ENCODE peak calls at places on chromosomes 11 and 22, in four cellular contexts. One of them, this sample, is unnamed.

GRCh38 chr11:105860105-105860504 is 161.9 kb downstream of the MSANTD4 start:
- DNase-seq in H1: no peak
- DNase-seq in K562: no peak
- DNase-seq in HepG2: no peak
- DNase-seq in this sample: no peak

GRCh38 chr11:116317212-116317611 is 455.6 kb downstream of the BUD13 start:
- DNase-seq in H1: no peak
- DNase-seq in K562: no peak
- DNase-seq in HepG2: no peak
- DNase-seq in this sample: no peak

GRCh38 chr11:105588001-105588400 is 21.9 kb upstream of the GRIA4 start:
- DNase-seq in H1: no peak
- DNase-seq in K562: no peak
- DNase-seq in HepG2: no peak
- DNase-seq in this sample: no peak

GRCh38 chr22:17634696-17635095 is 3.9 kb upstream of the BCL2L13 start:
- DNase-seq in H1: no peak
- DNase-seq in K562: no peak
- DNase-seq in HepG2: no peak
- DNase-seq in this sample: no peak

GRCh38 chr22:39405346-39406085 is 5.9 kb downstream of the TAB1 start:
- DNase-seq in H1: no peak
- DNase-seq in K562: no peak
- DNase-seq in HepG2: no peak
- DNase-seq in this sample: no peak

GRCh38 chr22:43530864-43531201 is 119.0 kb downstream of the MPPED1 start:
- DNase-seq in H1: no peak
- DNase-seq in K562: no peak
- DNase-seq in HepG2: no peak
- DNase-seq in this sample: no peak

GRCh38 chr11:27317751-27318150 is 45.3 kb downstream of the CCDC34 start:
- DNase-seq in H1: no peak
- DNase-seq in K562: peak; percentile 14
- DNase-seq in HepG2: no peak
- DNase-seq in this sample: no peak

GRCh38 chr11:57438345-57439280 is 11.7 kb upstream of the SLC43A3 start:
- DNase-seq in H1: no peak
- DNase-seq in K562: no peak
- DNase-seq in HepG2: peak; percentile 42
- DNase-seq in this sample: no peak

GRCh38 chr22:50508897-50509296 is 873 bp downstream of the NCAPH2 start:
- DNase-seq in H1: no peak
- DNase-seq in K562: no peak
- DNase-seq in HepG2: no peak
- DNase-seq in this sample: no peak

DNA sequence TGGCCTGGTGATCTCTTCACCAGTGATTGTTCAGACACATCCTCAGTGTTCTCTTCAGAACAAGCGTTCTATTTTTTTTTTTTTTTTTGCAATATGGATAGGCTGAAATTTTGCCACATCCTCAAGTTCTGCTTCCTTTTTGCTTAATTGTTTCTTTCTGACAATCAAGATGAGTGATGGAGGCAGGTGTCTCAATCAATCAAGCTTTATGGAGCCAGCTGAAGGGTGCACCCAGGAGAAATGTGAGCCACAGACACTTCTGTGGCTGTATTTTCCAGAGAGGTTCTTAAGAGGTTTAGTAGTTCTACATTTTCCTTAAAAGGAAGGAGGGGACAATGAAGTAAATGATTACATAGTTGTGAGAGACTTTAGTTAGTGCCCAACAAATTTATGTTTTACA is 43.9 kb upstream of the ASPHD2 start:
- DNase-seq in H1: no peak
- DNase-seq in K562: no peak
- DNase-seq in HepG2: no peak
- DNase-seq in this sample: no peak
- TF ChIP-seq SP1 in H1: no peak
- TF ChIP-seq SP1 in K562: no peak
- TF ChIP-seq SP1 in HepG2: no peak
- TF ChIP-seq SP1 in this sample: no peak

GRCh38 chr11:86511086-86511551 is 136.4 kb downstream of the CCDC81 start:
- DNase-seq in H1: no peak
- DNase-seq in K562: no peak
- DNase-seq in HepG2: no peak
- DNase-seq in this sample: peak; percentile 27
- TF ChIP-seq POLR2A in H1: no peak
- TF ChIP-seq POLR2A in K562: no peak
- TF ChIP-seq POLR2A in HepG2: no peak
- TF ChIP-seq POLR2A in this sample: no peak

GRCh38 chr11:1947592-1948237 is 583 bp downstream of the MRPL23 start:
- DNase-seq in H1: no peak
- DNase-seq in K562: no peak
- DNase-seq in HepG2: no peak
- DNase-seq in this sample: no peak

GRCh38 chr11:1946812-1947480 is at the start of gene MRPL23:
- DNase-seq in H1: no peak
- DNase-seq in K562: no peak
- DNase-seq in HepG2: no peak
- DNase-seq in this sample: no peak

GRCh38 chr11:1942541-1943260 is 4.4 kb upstream of the MRPL23 start:
- DNase-seq in H1: no peak
- DNase-seq in K562: no peak
- DNase-seq in HepG2: no peak
- DNase-seq in this sample: no peak

GRCh38 chr11:1943977-1944376 is 3.2 kb upstream of the MRPL23 start:
- DNase-seq in H1: no peak
- DNase-seq in K562: no peak
- DNase-seq in HepG2: no peak
- DNase-seq in this sample: no peak

DNA sequence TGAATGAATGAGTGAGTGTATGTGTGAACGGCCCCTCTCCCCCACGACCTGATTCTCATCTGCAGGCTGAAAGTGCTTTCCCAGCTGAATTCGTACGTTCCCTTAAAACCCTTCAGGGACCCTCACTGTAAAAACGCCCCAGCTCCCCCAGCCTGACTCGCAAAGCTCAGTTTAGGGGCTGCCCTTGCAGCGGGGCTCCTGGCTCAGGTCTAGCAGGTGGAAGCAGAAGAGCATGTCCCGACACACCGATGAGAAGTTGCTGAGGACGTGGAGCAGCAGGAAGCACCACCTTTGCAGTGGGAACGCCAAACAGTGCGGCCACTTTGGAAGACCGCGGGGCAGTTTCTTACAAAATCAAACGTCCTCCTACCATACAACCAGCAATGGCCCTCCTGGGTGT is 3.6 kb upstream of the MRPL23 start:
- DNase-seq in H1: no peak
- DNase-seq in K562: no peak
- DNase-seq in HepG2: no peak
- DNase-seq in this sample: no peak
- TF ChIP-seq HDAC2 in H1: no peak
- TF ChIP-seq HDAC2 in K562: no peak
- TF ChIP-seq HDAC2 in HepG2: no peak
- TF ChIP-seq HDAC2 in this sample: no peak

GRCh38 chr22:27204280-27204679 is 546.9 kb downstream of the MIAT start:
- DNase-seq in H1: no peak
- DNase-seq in K562: no peak
- DNase-seq in HepG2: no peak
- DNase-seq in this sample: no peak
- TF ChIP-seq SP1 in H1: no peak
- TF ChIP-seq SP1 in K562: no peak
- TF ChIP-seq SP1 in HepG2: no peak
- TF ChIP-seq SP1 in this sample: no peak

GRCh38 chr11:119168471-119169271 is at the start of gene NLRX1:
- DNase-seq in H1: peak; percentile 51
- DNase-seq in K562: peak; percentile 88
- DNase-seq in HepG2: peak; percentile 80
- DNase-seq in this sample: peak; percentile 40
- TF ChIP-seq POLR2A in H1: no peak
- TF ChIP-seq POLR2A in K562: peak; percentile 48
- TF ChIP-seq POLR2A in HepG2: peak; percentile 78
- TF ChIP-seq POLR2A in this sample: peak; percentile 90

GRCh38 chr11:125451400-125452124 is 44.5 kb downstream of the FEZ1 start:
- DNase-seq in H1: no peak
- DNase-seq in K562: peak; percentile 51
- DNase-seq in HepG2: no peak
- DNase-seq in this sample: no peak
- TF ChIP-seq HDAC2 in H1: no peak
- TF ChIP-seq HDAC2 in K562: no peak
- TF ChIP-seq HDAC2 in HepG2: no peak
- TF ChIP-seq HDAC2 in this sample: no peak